ENCODE peak calls at places on chromosomes 12 and 14, in four cellular contexts. R, K, V and B are unnamed samples.

GRCh38 chr14:32470161-32470705 is 141.1 kb downstream of the AKAP6 start:
- DNase-seq in R (no peak), K (no peak), V (no peak), B (no peak)

GRCh38 chr12:88493651-88494050 is 86.6 kb downstream of the KITLG start:
- DNase-seq in R (no peak), K (no peak), V (no peak), B (no peak)

GRCh38 chr12:13686243-13686642 is 295.2 kb downstream of the GRIN2B start:
- DNase-seq in R (no peak), K (no peak), V (no peak), B (no peak)

GRCh38 chr12:82912406-82912805 is 225.7 kb downstream of the TMTC2 start:
- DNase-seq in R (no peak), K (no peak), V (no peak), B (no peak)

GRCh38 chr12:77720258-77720657 is 110.4 kb upstream of the NAV3 start:
- DNase-seq in R (no peak), K (no peak), V (no peak), B (no peak)

GRCh38 chr14:21098134-21098891 is at the start of gene ZNF219:
- DNase-seq in R (no peak), K (no peak), V (peak), B (peak)

GRCh38 chr12:130014485-130014807 is 110.6 kb upstream of the TMEM132D start:
- DNase-seq in R (no peak), K (no peak), V (no peak), B (peak)

GRCh38 chr12:120538281-120539156 is 4.4 kb downstream of the RNF10 start:
- DNase-seq in R (no peak), K (no peak), V (no peak), B (peak)

GRCh38 chr14:104321151-104322130 is 183.1 kb downstream of the KIF26A start:
- DNase-seq in R (no peak), K (no peak), V (peak), B (no peak)

GRCh38 chr14:81315344-81315743 is 84.8 kb downstream of the STON2 start:
- DNase-seq in R (no peak), K (no peak), V (no peak), B (no peak)

GRCh38 chr12:12870454-12870853 is 20.9 kb upstream of the GPRC5A start:
- DNase-seq in R (no peak), K (no peak), V (no peak), B (no peak)

GRCh38 chr12:1628671-1629337 is at the start of gene WNT5B:
- DNase-seq in R (no peak), K (no peak), V (peak), B (peak)

GRCh38 chr12:109617496-109617895 is 43.9 kb downstream of the MVK start:
- DNase-seq in R (no peak), K (no peak), V (no peak), B (no peak)

GRCh38 chr12:96170328-96170727 is 23.8 kb upstream of the ELK3 start:
- DNase-seq in R (no peak), K (no peak), V (no peak), B (no peak)

GRCh38 chr12:132029503-132030300 is 80.0 kb downstream of the EP400 start:
- DNase-seq in R (no peak), K (no peak), V (no peak), B (no peak)

GRCh38 chr14:73829526-73830431 is 21.9 kb upstream of the PTGR2 start:
- DNase-seq in R (no peak), K (no peak), V (no peak), B (no peak)

GRCh38 chr12:70449074-70449757 is 83.1 kb downstream of the KCNMB4 start:
- DNase-seq in R (no peak), K (no peak), V (no peak), B (no peak)

GRCh38 chr14:61607570-61608244 is 87.6 kb upstream of the HIF1A start:
- DNase-seq in R (no peak), K (no peak), V (peak), B (peak)

GRCh38 chr12:107775093-107775721 is 703 bp downstream of the ASCL4 start:
- DNase-seq in R (no peak), K (no peak), V (peak), B (peak)

GRCh38 chr14:69839017-69839416 is 40.2 kb upstream of the SMOC1 start:
- DNase-seq in R (no peak), K (no peak), V (no peak), B (no peak)

GRCh38 chr14:104980601-104981531 is 2.7 kb upstream of the AHNAK2 start:
- DNase-seq in R (no peak), K (no peak), V (peak), B (no peak)

GRCh38 chr12:116370004-116370404 is 92.5 kb upstream of the MED13L start:
- DNase-seq in R (no peak), K (no peak), V (no peak), B (no peak)

GRCh38 chr14:49173765-49174373 is 412.3 kb downstream of the RPS29 start:
- DNase-seq in R (no peak), K (peak), V (peak), B (peak)

GRCh38 chr14:69483765-69484443 is 624 bp upstream of the PLEKHD1 start:
- DNase-seq in R (no peak), K (no peak), V (no peak), B (peak)

GRCh38 chr12:123078531-123079123 is 72.3 kb downstream of the PITPNM2 start:
- DNase-seq in R (no peak), K (no peak), V (no peak), B (no peak)

GRCh38 chr12:42807766-42808165 is 218.2 kb upstream of the PRICKLE1 start:
- DNase-seq in R (no peak), K (no peak), V (no peak), B (no peak)

GRCh38 chr14:24279301-24280186 is 8.1 kb upstream of the RABGGTA start:
- DNase-seq in R (no peak), K (no peak), V (peak), B (peak)

GRCh38 chr12:1974812-1975211 is 29.4 kb downstream of the DCP1B start:
- DNase-seq in R (no peak), K (no peak), V (no peak), B (no peak)

GRCh38 chr14:38309522-38310262 is 53.8 kb upstream of the CLEC14A start:
- DNase-seq in R (no peak), K (no peak), V (no peak), B (no peak)